ENCODE peak calls at places on chromosomes 2 and 18, in five cellular contexts. One of them, this sample, is unnamed.

GRCh38 chr2:159637988-159638501 is 21.7 kb upstream of the BAZ2B start:
- DNase-seq in HepG2: no peak
- DNase-seq in K562: no peak
- DNase-seq in GM12878: no peak
- DNase-seq in SK-N-SH: no peak
- DNase-seq in this sample: peak

GRCh38 chr2:205357732-205358131 is 324.6 kb upstream of the NRP2 start:
- DNase-seq in K562: no peak
- DNase-seq in HepG2: no peak
- DNase-seq in SK-N-SH: no peak
- DNase-seq in GM12878: no peak
- DNase-seq in this sample: no peak

GRCh38 chr2:236045264-236046235 is 122.6 kb downstream of the GBX2 start:
- DNase-seq in K562: no peak
- DNase-seq in HepG2: no peak
- DNase-seq in GM12878: no peak
- DNase-seq in SK-N-SH: no peak
- DNase-seq in this sample: no peak

GRCh38 chr2:143034292-143035074 is 94.7 kb upstream of the ARHGAP15 start:
- DNase-seq in GM12878: peak
- DNase-seq in K562: peak
- DNase-seq in HepG2: peak
- DNase-seq in SK-N-SH: peak
- DNase-seq in this sample: peak

GRCh38 chr2:137910641-137911040 is 53.6 kb upstream of the HNMT start:
- DNase-seq in HepG2: peak
- DNase-seq in GM12878: no peak
- DNase-seq in K562: peak
- DNase-seq in SK-N-SH: no peak
- DNase-seq in this sample: peak

GRCh38 chr18:78638889-78639596 is 340.6 kb upstream of the SALL3 start:
- DNase-seq in HepG2: no peak
- DNase-seq in SK-N-SH: no peak
- DNase-seq in GM12878: no peak
- DNase-seq in K562: no peak
- DNase-seq in this sample: no peak

GRCh38 chr2:30880516-30880915 is 73.3 kb upstream of the CAPN13 start:
- DNase-seq in GM12878: no peak
- DNase-seq in SK-N-SH: no peak
- DNase-seq in HepG2: no peak
- DNase-seq in K562: no peak
- DNase-seq in this sample: no peak

GRCh38 chr2:186554850-186555785 is 34.7 kb upstream of the ITGAV start:
- DNase-seq in GM12878: no peak
- DNase-seq in SK-N-SH: no peak
- DNase-seq in HepG2: no peak
- DNase-seq in K562: peak
- DNase-seq in this sample: no peak

GRCh38 chr18:8946046-8946838 is 156.3 kb upstream of the NDUFV2 start:
- DNase-seq in K562: no peak
- DNase-seq in GM12878: no peak
- DNase-seq in SK-N-SH: no peak
- DNase-seq in HepG2: no peak
- DNase-seq in this sample: no peak

GRCh38 chr2:203908344-203909185 is 28.0 kb upstream of the ICOS start:
- DNase-seq in K562: no peak
- DNase-seq in GM12878: no peak
- DNase-seq in HepG2: no peak
- DNase-seq in SK-N-SH: no peak
- DNase-seq in this sample: no peak

DNA sequence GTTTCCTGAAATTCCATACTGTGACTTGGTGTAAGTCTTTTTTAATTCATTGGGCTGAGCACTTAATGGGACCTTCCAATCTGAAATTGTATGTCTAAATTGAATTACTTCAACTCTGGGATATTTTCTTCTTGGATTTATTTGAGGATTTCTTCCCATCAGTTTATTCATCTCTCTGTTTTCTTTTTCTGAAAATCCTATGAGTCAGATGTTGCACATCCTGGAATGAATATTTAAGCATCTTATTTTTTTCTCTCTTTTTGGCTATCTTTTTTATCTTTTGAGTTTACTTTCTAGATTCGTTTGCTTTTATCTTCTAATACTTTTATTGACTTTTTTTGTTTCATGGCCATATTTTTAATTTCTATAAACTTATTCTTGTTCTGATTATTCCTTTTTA is 55.4 kb upstream of the ACYP2 start:
- DNase-seq in SK-N-SH: no peak
- DNase-seq in K562: no peak
- DNase-seq in HepG2: no peak
- DNase-seq in GM12878: no peak
- DNase-seq in this sample: no peak
- TF ChIP-seq ZBTB33 in SK-N-SH: no peak
- TF ChIP-seq ZBTB33 in K562: no peak
- TF ChIP-seq ZBTB33 in HepG2: no peak
- TF ChIP-seq ZBTB33 in GM12878: no peak
- TF ChIP-seq ZBTB33 in this sample: no peak

GRCh38 chr2:169081551-169081950 is 12.2 kb downstream of the DHRS9 start:
- DNase-seq in HepG2: no peak
- DNase-seq in K562: no peak
- DNase-seq in GM12878: no peak
- DNase-seq in SK-N-SH: no peak
- DNase-seq in this sample: no peak

GRCh38 chr2:169087757-169088379 is 18.5 kb downstream of the DHRS9 start:
- DNase-seq in SK-N-SH: no peak
- DNase-seq in HepG2: no peak
- DNase-seq in K562: no peak
- DNase-seq in GM12878: no peak
- DNase-seq in this sample: no peak

GRCh38 chr2:169086893-169087467 is 17.6 kb downstream of the DHRS9 start:
- DNase-seq in HepG2: no peak
- DNase-seq in SK-N-SH: no peak
- DNase-seq in K562: no peak
- DNase-seq in GM12878: no peak
- DNase-seq in this sample: no peak

GRCh38 chr2:169080250-169081035 is 11.1 kb downstream of the DHRS9 start:
- DNase-seq in K562: no peak
- DNase-seq in GM12878: peak
- DNase-seq in HepG2: no peak
- DNase-seq in SK-N-SH: no peak
- DNase-seq in this sample: no peak

DNA sequence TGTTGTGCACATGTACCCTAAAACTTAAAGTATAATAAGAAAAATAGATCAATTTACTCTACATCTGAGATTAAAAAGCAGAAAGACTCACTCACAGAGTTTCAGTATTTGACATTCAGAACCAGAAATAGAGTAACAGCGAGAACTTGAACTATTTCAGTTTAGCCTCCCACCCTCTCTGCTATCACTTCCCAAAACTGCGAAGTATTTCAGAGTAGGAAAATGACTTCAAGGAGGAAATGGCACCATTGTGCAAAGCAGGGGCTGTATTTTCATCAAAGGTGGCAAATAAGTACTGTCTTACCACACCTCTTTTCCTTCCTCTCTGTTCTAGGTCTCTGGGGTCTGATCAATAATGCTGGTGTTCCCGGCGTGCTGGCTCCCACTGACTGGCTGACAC is 13.6 kb downstream of the DHRS9 start:
- DNase-seq in HepG2: no peak
- DNase-seq in GM12878: peak
- DNase-seq in SK-N-SH: no peak
- DNase-seq in K562: no peak
- DNase-seq in this sample: no peak
- TF ChIP-seq ZBTB33 in HepG2: no peak
- TF ChIP-seq ZBTB33 in GM12878: no peak
- TF ChIP-seq ZBTB33 in SK-N-SH: no peak
- TF ChIP-seq ZBTB33 in K562: no peak
- TF ChIP-seq ZBTB33 in this sample: no peak

DNA sequence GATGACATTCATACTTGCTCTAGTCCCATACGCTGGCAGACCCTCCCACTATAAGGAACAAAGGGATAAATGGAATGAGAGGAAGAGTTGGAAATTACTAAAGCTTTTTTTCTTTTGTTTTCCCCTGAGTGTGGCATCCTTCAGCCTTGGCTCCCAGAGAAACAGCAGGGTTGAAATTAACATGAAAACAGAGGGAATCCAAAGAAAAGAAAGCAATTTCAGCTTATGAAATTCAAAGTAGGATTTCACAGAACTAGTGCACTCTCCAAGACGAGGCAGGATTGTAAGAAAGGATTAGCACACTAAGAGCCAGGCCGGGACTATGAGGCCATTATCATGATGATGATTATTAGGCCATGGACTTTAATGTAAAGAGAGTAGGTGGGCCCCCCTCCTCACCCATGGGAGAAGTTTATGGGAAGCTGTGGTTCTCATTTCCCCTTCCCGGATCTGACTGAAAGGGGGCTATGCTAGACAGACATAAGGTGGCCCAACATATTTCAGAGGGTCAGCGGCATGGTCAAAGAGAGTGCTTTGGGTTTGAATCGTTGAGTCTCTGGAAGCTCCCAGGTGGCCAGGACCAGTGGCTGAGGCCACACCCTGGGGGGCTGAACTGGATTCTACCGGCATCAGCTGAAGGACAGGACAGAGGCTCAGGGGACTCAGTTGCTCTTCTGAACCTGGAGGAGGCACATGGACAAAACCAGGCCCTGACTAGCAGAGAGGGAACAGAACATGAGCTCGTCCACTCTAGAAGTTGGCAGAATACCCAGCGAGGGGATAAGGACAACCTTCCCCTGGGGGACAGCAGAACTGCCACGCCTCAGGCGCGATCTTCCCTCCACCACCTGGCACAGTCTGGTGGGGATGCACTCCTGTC is 100.1 kb upstream of the ARL4C start:
- DNase-seq in SK-N-SH: no peak
- DNase-seq in HepG2: no peak
- DNase-seq in K562: no peak
- DNase-seq in GM12878: no peak
- DNase-seq in this sample: no peak
- TF ChIP-seq ZBTB33 in SK-N-SH: no peak
- TF ChIP-seq ZBTB33 in HepG2: no peak
- TF ChIP-seq ZBTB33 in K562: no peak
- TF ChIP-seq ZBTB33 in GM12878: no peak
- TF ChIP-seq ZBTB33 in this sample: no peak

GRCh38 chr2:190528521-190529001 is 6.0 kb downstream of the NEMP2 start:
- DNase-seq in K562: no peak
- DNase-seq in GM12878: no peak
- DNase-seq in HepG2: peak
- DNase-seq in SK-N-SH: no peak
- DNase-seq in this sample: no peak

GRCh38 chr2:190527214-190527613 is 7.3 kb downstream of the NEMP2 start:
- DNase-seq in HepG2: no peak
- DNase-seq in K562: no peak
- DNase-seq in GM12878: no peak
- DNase-seq in SK-N-SH: no peak
- DNase-seq in this sample: no peak

GRCh38 chr2:190529486-190530104 is 4.9 kb downstream of the NEMP2 start:
- DNase-seq in GM12878: no peak
- DNase-seq in SK-N-SH: no peak
- DNase-seq in K562: no peak
- DNase-seq in HepG2: no peak
- DNase-seq in this sample: no peak

GRCh38 chr2:190524928-190525327 is 9.6 kb downstream of the NEMP2 start:
- DNase-seq in HepG2: no peak
- DNase-seq in K562: no peak
- DNase-seq in SK-N-SH: no peak
- DNase-seq in GM12878: no peak
- DNase-seq in this sample: no peak

GRCh38 chr2:190526105-190526708 is 8.3 kb downstream of the NEMP2 start:
- DNase-seq in GM12878: no peak
- DNase-seq in K562: no peak
- DNase-seq in SK-N-SH: no peak
- DNase-seq in HepG2: no peak
- DNase-seq in this sample: no peak
- TF ChIP-seq ZBTB33 in GM12878: no peak
- TF ChIP-seq ZBTB33 in K562: no peak
- TF ChIP-seq ZBTB33 in SK-N-SH: no peak
- TF ChIP-seq ZBTB33 in HepG2: no peak
- TF ChIP-seq ZBTB33 in this sample: no peak

GRCh38 chr2:148756292-148756975 is 111.9 kb downstream of the EPC2 start:
- DNase-seq in HepG2: peak
- DNase-seq in SK-N-SH: no peak
- DNase-seq in K562: no peak
- DNase-seq in GM12878: no peak
- DNase-seq in this sample: no peak
- TF ChIP-seq ZBTB33 in HepG2: no peak
- TF ChIP-seq ZBTB33 in SK-N-SH: no peak
- TF ChIP-seq ZBTB33 in K562: no peak
- TF ChIP-seq ZBTB33 in GM12878: no peak
- TF ChIP-seq ZBTB33 in this sample: no peak

GRCh38 chr2:191144217-191144616 is 6.6 kb downstream of the STAT4 start:
- DNase-seq in GM12878: no peak
- DNase-seq in K562: no peak
- DNase-seq in HepG2: no peak
- DNase-seq in SK-N-SH: no peak
- DNase-seq in this sample: no peak

GRCh38 chr2:191143791-191144190 is 7.0 kb downstream of the STAT4 start:
- DNase-seq in K562: no peak
- DNase-seq in SK-N-SH: no peak
- DNase-seq in GM12878: no peak
- DNase-seq in HepG2: no peak
- DNase-seq in this sample: no peak

GRCh38 chr2:191148766-191149165 is 2.0 kb downstream of the STAT4 start:
- DNase-seq in HepG2: no peak
- DNase-seq in SK-N-SH: no peak
- DNase-seq in GM12878: no peak
- DNase-seq in K562: no peak
- DNase-seq in this sample: no peak

GRCh38 chr2:191150121-191150450 is 708 bp downstream of the STAT4 start:
- DNase-seq in GM12878: no peak
- DNase-seq in K562: no peak
- DNase-seq in HepG2: no peak
- DNase-seq in SK-N-SH: no peak
- DNase-seq in this sample: no peak

DNA sequence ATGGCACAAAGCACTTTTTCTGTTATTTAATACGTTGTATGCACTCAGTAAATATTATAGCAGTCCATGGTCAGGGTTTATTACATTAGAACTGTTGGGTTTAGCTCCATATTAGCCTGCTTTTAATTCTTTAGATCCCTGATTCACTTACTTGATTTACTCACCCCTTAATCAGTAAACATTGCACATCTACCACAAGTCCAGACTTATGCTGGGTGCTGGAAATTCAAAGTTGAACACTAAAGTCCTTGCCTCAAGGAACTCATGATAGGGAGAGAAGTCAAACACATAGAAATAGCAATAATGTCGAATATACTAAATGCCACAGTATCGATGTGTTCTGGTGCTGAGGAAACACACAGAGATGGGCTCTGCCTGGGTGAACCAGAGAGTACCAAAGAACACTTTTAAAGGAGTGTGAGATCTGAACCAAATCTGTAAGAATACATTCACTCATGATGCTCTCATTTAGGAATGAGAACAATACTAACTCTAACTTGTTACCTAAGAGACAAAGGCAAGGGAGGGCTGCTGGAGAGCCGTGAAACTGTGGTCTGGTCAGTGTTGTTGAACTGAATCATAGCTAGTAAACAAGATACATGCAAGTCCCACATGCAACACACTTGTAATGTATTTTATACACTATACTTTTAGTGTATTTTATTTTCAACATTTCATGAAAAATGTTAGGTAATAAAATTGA is 4.9 kb downstream of the STAT4 start:
- DNase-seq in K562: no peak
- DNase-seq in GM12878: no peak
- DNase-seq in SK-N-SH: no peak
- DNase-seq in HepG2: no peak
- DNase-seq in this sample: no peak
- TF ChIP-seq ZBTB33 in K562: no peak
- TF ChIP-seq ZBTB33 in GM12878: no peak
- TF ChIP-seq ZBTB33 in SK-N-SH: no peak
- TF ChIP-seq ZBTB33 in HepG2: no peak
- TF ChIP-seq ZBTB33 in this sample: no peak

GRCh38 chr18:79749251-79750191 is 48.2 kb upstream of the KCNG2 start:
- DNase-seq in K562: no peak
- DNase-seq in SK-N-SH: no peak
- DNase-seq in HepG2: no peak
- DNase-seq in GM12878: no peak
- DNase-seq in this sample: no peak
- TF ChIP-seq ZBTB33 in K562: no peak
- TF ChIP-seq ZBTB33 in SK-N-SH: no peak
- TF ChIP-seq ZBTB33 in HepG2: no peak
- TF ChIP-seq ZBTB33 in GM12878: no peak
- TF ChIP-seq ZBTB33 in this sample: no peak

This sample was measured in HCT116.